ENCODE peak calls at places on chromosome 7, in nine cellular contexts. One of them, this sample, is unnamed.

GRCh38 chr7:25527665-25528064 is 299.4 kb upstream of the NPVF start:
- DNase-seq in endodermal cell: no peak
- DNase-seq in A549: no peak
- DNase-seq in spleen: no peak
- DNase-seq in mesenchymal stem cell: no peak
- DNase-seq in uterus: no peak
- DNase-seq in neural progenitor cell: no peak
- DNase-seq in prostate gland: no peak
- DNase-seq in effector memory CD4-positive, alpha-beta T cell: no peak
- DNase-seq in this sample: no peak

GRCh38 chr7:77797734-77798393 is 370 bp downstream of the TMEM60 start:
- DNase-seq in A549: no peak
- DNase-seq in mesenchymal stem cell: no peak
- DNase-seq in neural progenitor cell: peak; percentile 78
- DNase-seq in uterus: no peak
- DNase-seq in prostate gland: no peak
- DNase-seq in effector memory CD4-positive, alpha-beta T cell: no peak
- DNase-seq in spleen: no peak
- DNase-seq in endodermal cell: peak; percentile 48
- DNase-seq in this sample: peak; percentile 21

GRCh38 chr7:50341709-50342108 is 37.2 kb downstream of the IKZF1 start:
- DNase-seq in prostate gland: no peak
- DNase-seq in endodermal cell: no peak
- DNase-seq in neural progenitor cell: no peak
- DNase-seq in effector memory CD4-positive, alpha-beta T cell: no peak
- DNase-seq in uterus: no peak
- DNase-seq in A549: no peak
- DNase-seq in mesenchymal stem cell: no peak
- DNase-seq in spleen: no peak
- DNase-seq in this sample: no peak

GRCh38 chr7:99006739-99007424 is 128.6 kb downstream of the TRRAP start:
- DNase-seq in prostate gland: no peak
- DNase-seq in mesenchymal stem cell: no peak
- DNase-seq in endodermal cell: peak; percentile 29
- DNase-seq in uterus: no peak
- DNase-seq in effector memory CD4-positive, alpha-beta T cell: no peak
- DNase-seq in neural progenitor cell: no peak
- DNase-seq in A549: no peak
- DNase-seq in spleen: no peak
- DNase-seq in this sample: no peak

GRCh38 chr7:39304683-39305405 is 261.4 kb upstream of the YAE1 start:
- DNase-seq in uterus: no peak
- DNase-seq in neural progenitor cell: no peak
- DNase-seq in prostate gland: no peak
- DNase-seq in endodermal cell: no peak
- DNase-seq in A549: no peak
- DNase-seq in mesenchymal stem cell: no peak
- DNase-seq in spleen: no peak
- DNase-seq in effector memory CD4-positive, alpha-beta T cell: no peak
- DNase-seq in this sample: no peak

GRCh38 chr7:80686576-80686975 is 48.1 kb downstream of the CD36 start:
- DNase-seq in uterus: no peak
- DNase-seq in endodermal cell: no peak
- DNase-seq in neural progenitor cell: no peak
- DNase-seq in A549: no peak
- DNase-seq in effector memory CD4-positive, alpha-beta T cell: no peak
- DNase-seq in mesenchymal stem cell: no peak
- DNase-seq in prostate gland: no peak
- DNase-seq in spleen: no peak
- DNase-seq in this sample: no peak

GRCh38 chr7:98250789-98251188 is 1.2 kb downstream of the TECPR1 start:
- DNase-seq in spleen: no peak
- DNase-seq in uterus: no peak
- DNase-seq in neural progenitor cell: no peak
- DNase-seq in A549: no peak
- DNase-seq in endodermal cell: no peak
- DNase-seq in effector memory CD4-positive, alpha-beta T cell: no peak
- DNase-seq in mesenchymal stem cell: no peak
- DNase-seq in prostate gland: no peak
- DNase-seq in this sample: no peak

GRCh38 chr7:102916426-102916825 is 3.6 kb downstream of the LRRC17 start:
- DNase-seq in uterus: no peak
- DNase-seq in endodermal cell: no peak
- DNase-seq in prostate gland: no peak
- DNase-seq in effector memory CD4-positive, alpha-beta T cell: no peak
- DNase-seq in mesenchymal stem cell: no peak
- DNase-seq in A549: no peak
- DNase-seq in neural progenitor cell: peak; percentile 8
- DNase-seq in spleen: no peak
- DNase-seq in this sample: no peak

GRCh38 chr7:22549667-22550513 is 49.9 kb upstream of the STEAP1B start:
- DNase-seq in effector memory CD4-positive, alpha-beta T cell: no peak
- DNase-seq in neural progenitor cell: peak; percentile 83
- DNase-seq in uterus: no peak
- DNase-seq in endodermal cell: peak; percentile 96
- DNase-seq in A549: no peak
- DNase-seq in prostate gland: no peak
- DNase-seq in mesenchymal stem cell: peak; percentile 16
- DNase-seq in spleen: peak; percentile 88
- DNase-seq in this sample: peak; percentile 43

GRCh38 chr7:47382200-47382599 is 199.7 kb downstream of the TNS3 start:
- DNase-seq in spleen: no peak
- DNase-seq in prostate gland: no peak
- DNase-seq in endodermal cell: no peak
- DNase-seq in effector memory CD4-positive, alpha-beta T cell: no peak
- DNase-seq in uterus: no peak
- DNase-seq in A549: no peak
- DNase-seq in mesenchymal stem cell: no peak
- DNase-seq in neural progenitor cell: no peak
- DNase-seq in this sample: no peak

GRCh38 chr7:129574487-129574886 is 37.0 kb upstream of the NRF1 start:
- DNase-seq in mesenchymal stem cell: peak; percentile 52
- DNase-seq in neural progenitor cell: no peak
- DNase-seq in prostate gland: no peak
- DNase-seq in uterus: no peak
- DNase-seq in endodermal cell: no peak
- DNase-seq in spleen: no peak
- DNase-seq in A549: no peak
- DNase-seq in effector memory CD4-positive, alpha-beta T cell: no peak
- DNase-seq in this sample: peak; percentile 76

GRCh38 chr7:134365341-134366054 is 48.8 kb upstream of the SLC35B4 start:
- DNase-seq in prostate gland: no peak
- DNase-seq in uterus: no peak
- DNase-seq in A549: peak; percentile 78
- DNase-seq in mesenchymal stem cell: no peak
- DNase-seq in spleen: no peak
- DNase-seq in endodermal cell: no peak
- DNase-seq in neural progenitor cell: no peak
- DNase-seq in effector memory CD4-positive, alpha-beta T cell: no peak
- DNase-seq in this sample: peak; percentile 47

GRCh38 chr7:139092090-139092796 is 17.3 kb downstream of the ZC3HAV1 start:
- DNase-seq in effector memory CD4-positive, alpha-beta T cell: no peak
- DNase-seq in A549: no peak
- DNase-seq in mesenchymal stem cell: no peak
- DNase-seq in uterus: no peak
- DNase-seq in endodermal cell: peak; percentile 57
- DNase-seq in prostate gland: no peak
- DNase-seq in spleen: no peak
- DNase-seq in neural progenitor cell: no peak
- DNase-seq in this sample: no peak
- H3K9me3 ChIP-seq in effector memory CD4-positive, alpha-beta T cell: no peaks in the 10 kb centered on the region
- H3K9me3 ChIP-seq in A549: no peaks in the 10 kb centered on the region
- H3K9me3 ChIP-seq in mesenchymal stem cell: no peaks in the 10 kb centered on the region
- H3K9me3 ChIP-seq in uterus: no peaks in the 10 kb centered on the region
- H3K9me3 ChIP-seq in endodermal cell: peaks cover 24% of the 10 kb centered on the region
- H3K9me3 ChIP-seq in prostate gland: no peaks in the 10 kb centered on the region
- H3K9me3 ChIP-seq in spleen: no peaks in the 10 kb centered on the region
- H3K9me3 ChIP-seq in neural progenitor cell: no peaks in the 10 kb centered on the region
- H3K9me3 ChIP-seq in this sample: no peaks in the 10 kb centered on the region

DNA sequence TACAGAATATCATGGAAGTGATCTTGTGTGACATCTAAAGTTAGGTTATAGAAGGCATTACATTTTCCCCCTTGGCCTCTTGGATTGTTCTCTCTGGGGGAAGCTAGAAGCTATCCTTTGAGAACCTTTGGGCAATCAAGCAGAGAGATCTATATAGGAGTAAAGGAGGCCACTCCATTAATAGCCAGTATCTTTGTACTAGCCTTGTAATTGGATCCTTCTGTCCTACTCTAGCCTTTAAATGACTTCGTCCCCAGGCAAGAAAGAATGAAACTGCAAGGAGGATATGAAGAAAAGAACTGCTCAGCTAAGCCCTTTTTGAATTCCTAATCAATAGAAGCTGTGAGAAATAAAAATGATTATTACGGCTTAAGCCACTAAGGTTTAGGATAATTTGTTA is 230.9 kb downstream of the AGMO start:
- DNase-seq in mesenchymal stem cell: no peak
- DNase-seq in A549: no peak
- DNase-seq in uterus: no peak
- DNase-seq in neural progenitor cell: peak; percentile 48
- DNase-seq in endodermal cell: no peak
- DNase-seq in effector memory CD4-positive, alpha-beta T cell: no peak
- DNase-seq in spleen: no peak
- DNase-seq in prostate gland: no peak
- DNase-seq in this sample: no peak
- H3K9me3 ChIP-seq in mesenchymal stem cell: no peaks in the 10 kb centered on the region
- H3K9me3 ChIP-seq in A549: no peaks in the 10 kb centered on the region
- H3K9me3 ChIP-seq in uterus: no peaks in the 10 kb centered on the region
- H3K9me3 ChIP-seq in neural progenitor cell: no peaks in the 10 kb centered on the region
- H3K9me3 ChIP-seq in endodermal cell: no peaks in the 10 kb centered on the region
- H3K9me3 ChIP-seq in effector memory CD4-positive, alpha-beta T cell: no peaks in the 10 kb centered on the region
- H3K9me3 ChIP-seq in spleen: no peaks in the 10 kb centered on the region
- H3K9me3 ChIP-seq in prostate gland: no peaks in the 10 kb centered on the region
- H3K9me3 ChIP-seq in this sample: no peaks in the 10 kb centered on the region

GRCh38 chr7:158386355-158386618 is 201.3 kb downstream of the PTPRN2 start:
- DNase-seq in uterus: no peak
- DNase-seq in endodermal cell: no peak
- DNase-seq in A549: no peak
- DNase-seq in prostate gland: no peak
- DNase-seq in neural progenitor cell: no peak
- DNase-seq in mesenchymal stem cell: no peak
- DNase-seq in effector memory CD4-positive, alpha-beta T cell: no peak
- DNase-seq in spleen: peak; percentile 45
- DNase-seq in this sample: no peak
- H3K9me3 ChIP-seq in uterus: no peaks in the 10 kb centered on the region
- H3K9me3 ChIP-seq in endodermal cell: peaks cover 95% of the 10 kb centered on the region
- H3K9me3 ChIP-seq in A549: no peaks in the 10 kb centered on the region
- H3K9me3 ChIP-seq in prostate gland: no peaks in the 10 kb centered on the region
- H3K9me3 ChIP-seq in neural progenitor cell: no peaks in the 10 kb centered on the region
- H3K9me3 ChIP-seq in mesenchymal stem cell: no peaks in the 10 kb centered on the region
- H3K9me3 ChIP-seq in effector memory CD4-positive, alpha-beta T cell: no peaks in the 10 kb centered on the region
- H3K9me3 ChIP-seq in spleen: no peaks in the 10 kb centered on the region
- H3K9me3 ChIP-seq in this sample: no peaks in the 10 kb centered on the region

DNA sequence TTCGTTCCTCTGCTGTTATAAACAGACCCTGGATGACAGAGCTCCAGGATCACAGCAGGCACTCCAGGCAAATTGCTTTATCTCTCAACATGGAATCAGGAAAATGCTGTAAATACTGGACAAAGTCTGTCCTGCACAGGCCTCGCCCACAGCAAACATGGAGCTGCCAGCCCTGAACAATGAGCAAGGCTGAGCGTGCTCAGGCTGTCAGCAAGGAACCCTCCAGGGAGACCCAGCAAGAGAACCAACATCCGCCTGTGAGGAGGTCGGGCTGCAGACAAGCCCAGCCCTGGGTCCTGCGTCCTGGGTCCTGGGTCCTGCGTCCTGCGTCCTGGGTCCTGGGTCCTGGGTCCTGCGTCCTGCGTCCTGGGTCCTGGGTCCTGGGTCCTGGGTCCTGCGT is 180.8 kb downstream of the PTPRN2 start:
- DNase-seq in A549: no peak
- DNase-seq in uterus: no peak
- DNase-seq in mesenchymal stem cell: no peak
- DNase-seq in prostate gland: no peak
- DNase-seq in spleen: peak; percentile 56
- DNase-seq in effector memory CD4-positive, alpha-beta T cell: no peak
- DNase-seq in neural progenitor cell: no peak
- DNase-seq in endodermal cell: no peak
- DNase-seq in this sample: no peak
- H3K9me3 ChIP-seq in A549: no peaks in the 10 kb centered on the region
- H3K9me3 ChIP-seq in uterus: no peaks in the 10 kb centered on the region
- H3K9me3 ChIP-seq in mesenchymal stem cell: no peaks in the 10 kb centered on the region
- H3K9me3 ChIP-seq in prostate gland: no peaks in the 10 kb centered on the region
- H3K9me3 ChIP-seq in spleen: no peaks in the 10 kb centered on the region
- H3K9me3 ChIP-seq in effector memory CD4-positive, alpha-beta T cell: no peaks in the 10 kb centered on the region
- H3K9me3 ChIP-seq in neural progenitor cell: no peaks in the 10 kb centered on the region
- H3K9me3 ChIP-seq in endodermal cell: peaks cover 72% of the 10 kb centered on the region
- H3K9me3 ChIP-seq in this sample: no peaks in the 10 kb centered on the region

DNA sequence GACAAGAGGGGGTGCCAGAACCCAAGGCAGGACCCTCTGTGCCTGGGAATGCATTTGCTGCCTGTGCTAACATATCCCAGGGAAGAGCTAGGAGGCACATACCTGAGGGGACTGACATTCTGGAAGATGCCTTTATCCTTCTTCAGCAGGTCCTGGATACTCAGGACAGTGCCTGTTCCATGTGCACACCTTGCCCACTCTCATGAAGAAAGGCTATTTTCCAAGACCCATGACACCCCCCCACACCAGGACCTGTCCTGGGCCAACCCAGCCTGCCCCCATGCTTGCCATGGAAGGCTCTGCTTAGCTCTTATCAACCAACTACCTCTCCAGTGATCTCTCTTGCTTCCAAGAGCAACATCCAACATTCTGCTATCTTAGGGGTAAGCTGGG is 67.2 kb upstream of the CAMK2B start:
- DNase-seq in spleen: no peak
- DNase-seq in A549: no peak
- DNase-seq in uterus: no peak
- DNase-seq in mesenchymal stem cell: no peak
- DNase-seq in endodermal cell: no peak
- DNase-seq in effector memory CD4-positive, alpha-beta T cell: no peak
- DNase-seq in prostate gland: no peak
- DNase-seq in neural progenitor cell: no peak
- DNase-seq in this sample: no peak
- H3K9me3 ChIP-seq in spleen: no peaks in the 10 kb centered on the region
- H3K9me3 ChIP-seq in A549: no peaks in the 10 kb centered on the region
- H3K9me3 ChIP-seq in uterus: no peaks in the 10 kb centered on the region
- H3K9me3 ChIP-seq in mesenchymal stem cell: no peaks in the 10 kb centered on the region
- H3K9me3 ChIP-seq in endodermal cell: no peaks in the 10 kb centered on the region
- H3K9me3 ChIP-seq in effector memory CD4-positive, alpha-beta T cell: no peaks in the 10 kb centered on the region
- H3K9me3 ChIP-seq in prostate gland: no peaks in the 10 kb centered on the region
- H3K9me3 ChIP-seq in neural progenitor cell: no peaks in the 10 kb centered on the region
- H3K9me3 ChIP-seq in this sample: no peaks in the 10 kb centered on the region

GRCh38 chr7:153641202-153641601 is 411.0 kb upstream of the DPP6 start:
- DNase-seq in endodermal cell: no peak
- DNase-seq in prostate gland: no peak
- DNase-seq in uterus: peak; percentile 82
- DNase-seq in mesenchymal stem cell: no peak
- DNase-seq in spleen: no peak
- DNase-seq in neural progenitor cell: no peak
- DNase-seq in effector memory CD4-positive, alpha-beta T cell: no peak
- DNase-seq in A549: no peak
- DNase-seq in this sample: no peak
- H3K9me3 ChIP-seq in endodermal cell: peaks cover 67% of the 10 kb centered on the region
- H3K9me3 ChIP-seq in prostate gland: no peaks in the 10 kb centered on the region
- H3K9me3 ChIP-seq in uterus: no peaks in the 10 kb centered on the region
- H3K9me3 ChIP-seq in mesenchymal stem cell: peaks cover 45% of the 10 kb centered on the region
- H3K9me3 ChIP-seq in spleen: peaks cover 54% of the 10 kb centered on the region
- H3K9me3 ChIP-seq in neural progenitor cell: peaks cover 51% of the 10 kb centered on the region
- H3K9me3 ChIP-seq in effector memory CD4-positive, alpha-beta T cell: no peaks in the 10 kb centered on the region
- H3K9me3 ChIP-seq in A549: no peaks in the 10 kb centered on the region
- H3K9me3 ChIP-seq in this sample: no peaks in the 10 kb centered on the region

This sample was measured in MG63.